ENCODE peak calls at places on chromosomes 13 and 19, in four cellular contexts. One of them, this sample, is unnamed.

GRCh38 chr19:45767881-45768643 is 990 bp downstream of the SIX5 start:
- DNase-seq in SK-N-SH: peak
- DNase-seq in K562: peak
- DNase-seq in HepG2: peak
- DNase-seq in this sample: no peak

GRCh38 chr13:42329239-42329638 is 57.3 kb downstream of the AKAP11 start:
- DNase-seq in SK-N-SH: no peak
- DNase-seq in K562: no peak
- DNase-seq in HepG2: no peak
- DNase-seq in this sample: no peak

GRCh38 chr19:41366089-41366488 is 2.1 kb upstream of the B9D2 start:
- DNase-seq in SK-N-SH: no peak
- DNase-seq in K562: no peak
- DNase-seq in HepG2: no peak
- DNase-seq in this sample: no peak

GRCh38 chr13:79548886-79549285 is 67.9 kb downstream of the NDFIP2 start:
- DNase-seq in SK-N-SH: peak
- DNase-seq in K562: no peak
- DNase-seq in HepG2: no peak
- DNase-seq in this sample: no peak

GRCh38 chr19:1922803-1923202 is 17.6 kb downstream of the ADAT3 start:
- DNase-seq in SK-N-SH: no peak
- DNase-seq in K562: no peak
- DNase-seq in HepG2: no peak
- DNase-seq in this sample: no peak

GRCh38 chr13:34617684-34618083 is 324.4 kb upstream of the NBEA start:
- DNase-seq in SK-N-SH: no peak
- DNase-seq in K562: no peak
- DNase-seq in HepG2: no peak
- DNase-seq in this sample: no peak

GRCh38 chr13:62167650-62168172 is 752.1 kb upstream of the PCDH20 start:
- DNase-seq in SK-N-SH: no peak
- DNase-seq in K562: no peak
- DNase-seq in HepG2: no peak
- DNase-seq in this sample: no peak

GRCh38 chr13:26062853-26063444 is 11.1 kb upstream of the SHISA2 start:
- DNase-seq in SK-N-SH: peak
- DNase-seq in K562: no peak
- DNase-seq in HepG2: peak
- DNase-seq in this sample: peak

GRCh38 chr13:44884076-44884729 is 105.1 kb downstream of the NUFIP1 start:
- DNase-seq in SK-N-SH: no peak
- DNase-seq in K562: no peak
- DNase-seq in HepG2: no peak
- DNase-seq in this sample: no peak

GRCh38 chr13:97122381-97122996 is 99.6 kb upstream of the MBNL2 start:
- DNase-seq in SK-N-SH: no peak
- DNase-seq in K562: no peak
- DNase-seq in HepG2: no peak
- DNase-seq in this sample: peak

GRCh38 chr19:48740705-48741030 is 258 bp upstream of the RASIP1 start:
- DNase-seq in SK-N-SH: no peak
- DNase-seq in K562: no peak
- DNase-seq in HepG2: no peak
- DNase-seq in this sample: no peak

GRCh38 chr13:53405616-53406015 is 377.0 kb downstream of the OLFM4 start:
- DNase-seq in SK-N-SH: peak
- DNase-seq in K562: no peak
- DNase-seq in HepG2: peak
- DNase-seq in this sample: no peak

GRCh38 chr19:38650911-38651584 is 3.6 kb downstream of the ACTN4 start:
- DNase-seq in SK-N-SH: no peak
- DNase-seq in K562: no peak
- DNase-seq in HepG2: no peak
- DNase-seq in this sample: no peak

GRCh38 chr13:107942030-107942617 is 273.2 kb downstream of the LIG4 start:
- DNase-seq in SK-N-SH: no peak
- DNase-seq in K562: peak
- DNase-seq in HepG2: no peak
- DNase-seq in this sample: no peak

GRCh38 chr13:77891041-77891440 is 27.6 kb downstream of the EDNRB start:
- DNase-seq in SK-N-SH: no peak
- DNase-seq in K562: no peak
- DNase-seq in HepG2: no peak
- DNase-seq in this sample: no peak

GRCh38 chr19:5967994-5968430 is 9.9 kb downstream of the RANBP3 start:
- DNase-seq in SK-N-SH: peak
- DNase-seq in K562: peak
- DNase-seq in HepG2: peak
- DNase-seq in this sample: peak

GRCh38 chr19:31533114-31533513 is 183.9 kb upstream of the TSHZ3 start:
- DNase-seq in SK-N-SH: no peak
- DNase-seq in K562: no peak
- DNase-seq in HepG2: no peak
- DNase-seq in this sample: no peak

GRCh38 chr13:99895999-99896695 is 75.4 kb downstream of the ZIC5 start:
- DNase-seq in SK-N-SH: peak
- DNase-seq in K562: no peak
- DNase-seq in HepG2: no peak
- DNase-seq in this sample: no peak

GRCh38 chr19:16435238-16435911 is 36.4 kb downstream of the EPS15L1 start:
- DNase-seq in SK-N-SH: no peak
- DNase-seq in K562: no peak
- DNase-seq in HepG2: no peak
- DNase-seq in this sample: no peak

GRCh38 chr13:106496072-106496997 is 39.1 kb downstream of the EFNB2 start:
- DNase-seq in SK-N-SH: no peak
- DNase-seq in K562: no peak
- DNase-seq in HepG2: no peak
- DNase-seq in this sample: no peak

GRCh38 chr13:25253702-25254101 is 33.6 kb downstream of the MTMR6 start:
- DNase-seq in SK-N-SH: no peak
- DNase-seq in K562: no peak
- DNase-seq in HepG2: peak
- DNase-seq in this sample: no peak

GRCh38 chr13:42405665-42406390 is 133.9 kb downstream of the AKAP11 start:
- DNase-seq in SK-N-SH: no peak
- DNase-seq in K562: no peak
- DNase-seq in HepG2: no peak
- DNase-seq in this sample: no peak

GRCh38 chr19:18543814-18544475 is 572 bp upstream of the FKBP8 start:
- DNase-seq in SK-N-SH: no peak
- DNase-seq in K562: peak
- DNase-seq in HepG2: peak
- DNase-seq in this sample: peak

GRCh38 chr13:98285317-98285716 is 108.2 kb upstream of the RNF113B start:
- DNase-seq in SK-N-SH: peak
- DNase-seq in K562: no peak
- DNase-seq in HepG2: no peak
- DNase-seq in this sample: no peak

GRCh38 chr13:27962128-27962841 is 6.8 kb downstream of the CDX2 start:
- DNase-seq in SK-N-SH: peak
- DNase-seq in K562: no peak
- DNase-seq in HepG2: peak
- DNase-seq in this sample: no peak

GRCh38 chr19:38849746-38850230 is at the start of gene HNRNPL:
- DNase-seq in SK-N-SH: peak
- DNase-seq in K562: peak
- DNase-seq in HepG2: no peak
- DNase-seq in this sample: no peak

GRCh38 chr19:3096902-3097326 is 2.8 kb downstream of the GNA11 start:
- DNase-seq in SK-N-SH: no peak
- DNase-seq in K562: no peak
- DNase-seq in HepG2: peak
- DNase-seq in this sample: no peak

GRCh38 chr13:112603641-112604220 is 15.8 kb upstream of the TUBGCP3 start:
- DNase-seq in SK-N-SH: no peak
- DNase-seq in K562: no peak
- DNase-seq in HepG2: no peak
- DNase-seq in this sample: no peak

GRCh38 chr13:101567841-101568240 is 115.4 kb downstream of the ITGBL1 start:
- DNase-seq in SK-N-SH: no peak
- DNase-seq in K562: no peak
- DNase-seq in HepG2: no peak
- DNase-seq in this sample: no peak

GRCh38 chr19:45607071-45608029 is 5.3 kb upstream of the GPR4 start:
- DNase-seq in SK-N-SH: peak
- DNase-seq in K562: peak
- DNase-seq in HepG2: peak
- DNase-seq in this sample: no peak

GRCh38 chr19:1383014-1383310 is 745 bp upstream of the NDUFS7 start:
- DNase-seq in SK-N-SH: peak
- DNase-seq in K562: peak
- DNase-seq in HepG2: no peak
- DNase-seq in this sample: no peak

GRCh38 chr19:8483165-8483564 is 19.3 kb downstream of the PRAM1 start:
- DNase-seq in SK-N-SH: no peak
- DNase-seq in K562: no peak
- DNase-seq in HepG2: no peak
- DNase-seq in this sample: no peak

GRCh38 chr19:8481616-8482015 is 20.8 kb downstream of the PRAM1 start:
- DNase-seq in SK-N-SH: no peak
- DNase-seq in K562: no peak
- DNase-seq in HepG2: no peak
- DNase-seq in this sample: no peak

GRCh38 chr19:8478605-8479004 is 23.8 kb downstream of the PRAM1 start:
- DNase-seq in SK-N-SH: no peak
- DNase-seq in K562: no peak
- DNase-seq in HepG2: no peak
- DNase-seq in this sample: no peak

GRCh38 chr19:8482696-8483095 is 19.7 kb downstream of the PRAM1 start:
- DNase-seq in SK-N-SH: no peak
- DNase-seq in K562: no peak
- DNase-seq in HepG2: no peak
- DNase-seq in this sample: no peak

DNA sequence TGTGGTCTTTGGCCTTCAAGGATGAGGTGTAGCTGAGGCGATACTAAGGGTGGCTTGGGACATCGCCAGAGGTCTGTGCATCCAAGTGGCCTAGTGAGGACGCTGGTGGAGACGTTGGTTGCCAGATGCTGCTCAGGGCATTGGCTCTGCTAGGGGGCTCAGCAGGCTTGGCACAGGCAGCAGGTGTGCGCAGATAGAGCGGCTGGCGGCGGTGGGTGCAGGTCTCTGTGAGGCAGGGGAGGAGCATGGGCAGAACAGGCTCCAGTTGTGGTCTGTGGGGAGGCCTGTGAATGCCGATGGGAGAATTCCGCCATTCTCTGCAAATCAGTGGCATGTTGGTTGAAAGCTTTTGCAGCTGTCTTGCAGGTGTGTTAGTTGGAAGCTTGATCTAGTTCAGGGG is 21.2 kb downstream of the PRAM1 start:
- DNase-seq in SK-N-SH: no peak
- DNase-seq in K562: no peak
- DNase-seq in HepG2: no peak
- DNase-seq in this sample: no peak
- H3K4me2 ChIP-seq in SK-N-SH: no peak
- H3K4me2 ChIP-seq in K562: no peak
- H3K4me2 ChIP-seq in HepG2: no peak
- H3K4me2 ChIP-seq in this sample: no peak

GRCh38 chr13:37303610-37304009 is 198.1 kb upstream of the CSNK1A1L start:
- DNase-seq in SK-N-SH: no peak
- DNase-seq in K562: no peak
- DNase-seq in HepG2: no peak
- DNase-seq in this sample: no peak
- TF ChIP-seq ELF1 in SK-N-SH: no peak
- TF ChIP-seq ELF1 in K562: no peak
- TF ChIP-seq ELF1 in HepG2: no peak
- TF ChIP-seq ELF1 in this sample: no peak

GRCh38 chr13:32804673-32805260 is 211.5 kb upstream of the KL start:
- DNase-seq in SK-N-SH: no peak
- DNase-seq in K562: no peak
- DNase-seq in HepG2: no peak
- DNase-seq in this sample: no peak
- H3K4me2 ChIP-seq in SK-N-SH: no peak
- H3K4me2 ChIP-seq in K562: no peak
- H3K4me2 ChIP-seq in HepG2: no peak
- H3K4me2 ChIP-seq in this sample: no peak

DNA sequence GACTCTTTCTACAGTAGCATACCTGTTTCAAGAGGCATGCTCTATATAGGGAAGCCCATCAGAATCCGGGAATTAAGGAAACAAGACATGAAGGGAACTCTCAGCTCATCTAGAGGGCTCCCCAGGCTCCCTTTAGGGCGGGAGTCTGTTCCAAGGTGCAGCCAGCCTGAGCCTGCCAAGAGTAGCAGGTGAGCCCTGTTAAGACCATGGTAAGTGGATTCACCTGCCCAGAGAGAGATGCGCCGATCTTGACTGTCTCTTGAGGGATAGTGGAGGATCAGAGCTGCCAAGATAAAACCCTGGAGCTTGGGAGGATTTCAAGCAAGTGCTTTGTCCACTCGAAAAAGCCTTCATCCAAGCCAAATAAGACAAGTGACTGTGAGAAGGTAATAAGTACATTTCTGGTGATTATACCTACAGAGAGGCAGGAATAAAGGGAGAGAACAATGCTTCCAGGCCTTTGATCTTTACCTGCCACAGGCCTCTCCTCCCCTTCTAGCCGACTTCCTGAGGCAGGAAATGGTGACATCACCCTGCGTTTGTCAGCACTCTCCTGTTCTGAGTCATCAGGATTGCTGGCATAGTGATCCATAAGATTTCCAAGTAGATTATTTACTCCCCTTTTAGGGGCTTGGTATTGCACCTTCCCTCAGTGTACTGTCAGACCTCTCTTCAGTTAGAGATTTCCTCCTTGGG is 31.5 kb downstream of the KLF5 start:
- DNase-seq in SK-N-SH: no peak
- DNase-seq in K562: peak
- DNase-seq in HepG2: peak
- DNase-seq in this sample: peak
- TF ChIP-seq ELF1 in SK-N-SH: no peak
- TF ChIP-seq ELF1 in K562: no peak
- TF ChIP-seq ELF1 in HepG2: peak
- TF ChIP-seq ELF1 in this sample: no peak

GRCh38 chr13:40660692-40661091 is 5.7 kb downstream of the FOXO1 start:
- DNase-seq in SK-N-SH: no peak
- DNase-seq in K562: no peak
- DNase-seq in HepG2: no peak
- DNase-seq in this sample: no peak
- H3K4me2 ChIP-seq in SK-N-SH: no peak
- H3K4me2 ChIP-seq in K562: no peak
- H3K4me2 ChIP-seq in HepG2: no peak
- H3K4me2 ChIP-seq in this sample: no peak

This sample was measured in HCT116.